ENCODE peak calls at places on chromosomes 7 and 10, in ten cellular contexts. A is SK-N-SH, G is astrocyte of the cerebellum, E is endothelial cell, S is tibial nerve, U is type B pancreatic cell, O is AG04450, X is Peyer's patch, N is AG10803, C is left ventricle myocardium inferior. B is an unnamed sample.

GRCh38 chr7:74284781-74285259 is 4.4 kb upstream of the CLIP2 start:
- DNase-seq in A (no peak), G (no peak), E (no peak), S (no peak), U (no peak), O (no peak), X (no peak), N (no peak), C (no peak), B (peak; percentile 47)

GRCh38 chr7:143407296-143408246 is 1.1 kb downstream of the EPHA1 start:
- DNase-seq in A (no peak), G (no peak), E (no peak), S (no peak), U (no peak), O (no peak), X (no peak), N (no peak), C (no peak), B (no peak)

GRCh38 chr10:71436268-71436922 is 39.7 kb downstream of the CDH23 start:
- DNase-seq in A (no peak), G (no peak), E (no peak), S (no peak), U (peak; percentile 45), O (no peak), X (no peak), N (no peak), C (no peak), B (no peak)

GRCh38 chr10:29254123-29255046 is 34.5 kb upstream of the LYZL1 start:
- DNase-seq in A (peak; percentile 81), G (no peak), E (no peak), S (no peak), U (no peak), O (no peak), X (no peak), N (no peak), C (no peak), B (no peak)

GRCh38 chr10:80413152-80413996 is 5.0 kb downstream of the PRXL2A start:
- DNase-seq in A (peak; percentile 55), G (no peak), E (no peak), S (no peak), U (no peak), O (no peak), X (no peak), N (no peak), C (no peak), B (peak; percentile 36)

GRCh38 chr10:71025535-71025934 is 137.2 kb upstream of the PCBD1 start:
- DNase-seq in A (no peak), G (no peak), E (no peak), S (no peak), U (no peak), O (no peak), X (no peak), N (no peak), C (no peak), B (no peak)

GRCh38 chr10:44926771-44927751 is 15.9 kb downstream of the TMEM72 start:
- DNase-seq in A (no peak), G (no peak), E (no peak), S (peak; percentile 61), U (peak; percentile 37), O (no peak), X (no peak), N (peak; percentile 10), C (no peak), B (peak; percentile 89)

GRCh38 chr7:22480523-22481075 is 19.4 kb downstream of the STEAP1B start:
- DNase-seq in A (peak; percentile 41), G (no peak), E (no peak), S (no peak), U (no peak), O (no peak), X (no peak), N (no peak), C (no peak), B (no peak)

GRCh38 chr7:77529279-77529678 is 7.8 kb upstream of the PTPN12 start:
- DNase-seq in A (no peak), G (no peak), E (no peak), S (no peak), U (no peak), O (no peak), X (no peak), N (no peak), C (no peak), B (no peak)

GRCh38 chr7:133053321-133053891 is 28.5 kb downstream of the CHCHD3 start:
- DNase-seq in A (no peak), G (peak; percentile 93), E (no peak), S (peak; percentile 27), U (no peak), O (peak; percentile 84), X (no peak), N (peak; percentile 94), C (no peak), B (peak; percentile 43)

GRCh38 chr10:89301721-89302445 is at the start of gene IFIT2:
- DNase-seq in A (no peak), G (peak; percentile 43), E (no peak), S (no peak), U (no peak), O (peak; percentile 42), X (peak; percentile 54), N (peak; percentile 79), C (peak; percentile 29), B (peak; percentile 51)

GRCh38 chr7:148588891-148589215 is 1.7 kb upstream of the C7orf33 start:
- DNase-seq in A (no peak), G (no peak), E (no peak), S (no peak), U (no peak), O (no peak), X (no peak), N (no peak), C (no peak), B (no peak)

GRCh38 chr7:117124585-117125220 is 171.4 kb downstream of the ST7 start:
- DNase-seq in A (peak; percentile 30), G (peak; percentile 82), E (no peak), S (peak; percentile 77), U (no peak), O (peak; percentile 64), X (peak; percentile 30), N (peak; percentile 91), C (peak; percentile 58), B (peak; percentile 89)

GRCh38 chr10:114102253-114102652 is 58.6 kb downstream of the ADRB1 start:
- DNase-seq in A (no peak), G (no peak), E (no peak), S (no peak), U (no peak), O (no peak), X (no peak), N (no peak), C (no peak), B (no peak)

DNA sequence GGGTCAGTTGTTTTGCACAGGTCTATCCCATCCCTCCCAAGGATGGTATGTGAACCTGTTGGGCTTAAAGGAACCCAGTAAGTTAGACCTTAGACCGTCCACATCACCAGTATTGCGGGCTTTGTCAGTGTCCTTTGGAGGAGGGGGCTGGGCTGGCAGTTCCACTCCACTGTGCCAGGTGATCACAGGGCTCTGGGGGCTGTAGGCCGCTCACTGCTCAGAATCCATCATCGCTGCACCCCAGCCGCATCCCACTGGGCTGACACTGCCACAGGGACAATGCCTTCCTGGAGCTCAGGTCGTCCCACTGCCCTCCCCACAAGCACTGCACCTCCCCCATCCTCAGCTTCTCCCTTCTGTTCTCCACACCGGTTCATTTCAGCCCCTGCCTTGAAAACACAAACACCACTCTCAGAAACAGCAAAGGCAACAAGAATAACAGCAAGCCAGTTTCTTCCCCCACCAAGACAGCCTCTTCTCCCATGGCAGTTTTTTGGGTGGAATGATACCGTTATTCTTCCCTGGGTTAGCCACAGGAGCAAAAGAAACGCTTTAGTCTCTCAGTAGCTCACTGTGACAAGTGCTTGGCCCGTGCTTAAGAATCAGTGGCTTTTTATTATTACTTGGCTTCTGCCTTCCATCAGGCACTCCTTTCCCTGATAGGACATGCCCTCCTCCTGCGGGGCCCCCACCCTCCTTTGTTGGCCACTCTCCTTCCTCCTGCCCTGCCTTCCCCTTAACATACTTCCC is 111.2 kb downstream of the GRK5 start:
- DNase-seq in A (no peak), G (no peak), E (no peak), S (no peak), U (no peak), O (no peak), X (no peak), N (no peak), C (no peak), B (no peak)
- TF ChIP-seq CTCF in A (no peak), G (no peak), E (no peak), S (no peak), U (no peak), O (no peak), X (no peak), N (no peak), C (no peak), B (no peak)

DNA sequence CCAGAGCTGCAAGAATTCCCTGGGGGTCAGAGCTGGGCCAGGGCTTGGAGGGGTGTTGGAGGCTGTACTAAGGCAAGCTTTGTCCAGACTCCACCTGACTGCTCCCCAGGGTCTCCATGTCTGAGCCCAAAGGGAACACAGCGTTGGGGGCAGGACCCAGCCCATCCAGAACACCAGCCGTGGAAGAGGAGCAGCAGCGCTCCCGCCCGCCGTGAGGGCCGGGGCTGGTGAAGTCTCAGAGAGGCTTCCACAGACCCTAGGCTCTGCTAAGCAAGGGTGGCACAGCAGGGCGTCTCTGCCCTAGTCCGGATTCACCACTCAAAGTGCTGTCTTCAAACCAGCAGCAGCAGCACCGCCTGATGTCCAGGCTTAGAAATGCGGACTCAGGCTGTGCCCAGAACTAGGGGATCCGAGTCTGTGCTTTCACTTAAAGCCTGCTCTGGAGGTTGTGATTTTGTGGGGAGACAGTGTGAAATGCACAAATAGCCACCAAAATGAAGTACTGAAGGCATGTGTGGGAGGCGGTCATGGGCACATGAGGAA is 16.7 kb upstream of the AQP1 start:
- DNase-seq in A (no peak), G (no peak), E (no peak), S (no peak), U (no peak), O (no peak), X (no peak), N (no peak), C (no peak), B (no peak)
- TF ChIP-seq CTCF in A (peak; percentile 21), G (peak; percentile 22), E (no peak), S (no peak), U (no peak), O (no peak), X (no peak), N (peak; percentile 26), C (no peak), B (no peak)

GRCh38 chr7:151167197-151167911 is at the start of gene GBX1:
- DNase-seq in A (peak; percentile 85), G (no peak), E (peak; percentile 59), S (no peak), U (peak; percentile 70), O (no peak), X (no peak), N (no peak), C (no peak), B (no peak)
- TF ChIP-seq CTCF in A (peak; percentile 3), G (peak; percentile 2), E (peak; percentile 33), S (no peak), U (peak; percentile 69), O (no peak), X (no peak), N (no peak), C (peak; percentile 44), B (no peak)

DNA sequence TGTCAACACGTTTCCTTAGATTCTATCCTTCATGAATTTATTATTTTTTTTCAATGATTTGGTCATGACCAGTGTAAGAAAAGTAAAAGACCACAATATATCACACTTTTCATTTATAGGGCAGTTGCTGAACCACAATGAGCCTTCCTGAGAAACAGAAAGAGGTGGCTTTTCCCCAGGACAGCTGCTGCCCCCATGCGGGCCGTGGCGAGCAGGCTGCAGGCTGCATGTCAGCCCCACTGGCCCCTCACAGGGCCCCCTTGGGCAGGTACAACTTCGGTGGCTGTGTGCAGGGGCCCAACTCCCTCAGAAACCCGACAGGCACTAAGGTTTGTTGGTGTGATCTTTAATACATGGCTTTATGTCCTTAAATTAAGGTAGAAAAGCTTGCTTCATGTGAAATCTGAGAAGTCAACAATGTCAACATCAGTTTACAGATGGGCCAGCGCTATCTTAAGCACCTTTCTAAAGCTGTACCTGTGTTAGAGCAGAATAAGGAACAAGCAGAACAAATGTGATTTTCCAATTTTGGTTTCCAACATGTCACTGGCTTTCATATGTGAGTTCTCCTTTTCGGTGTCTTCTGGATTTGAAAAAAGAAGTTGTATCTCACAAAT is 10.6 kb downstream of the BEND7 start:
- DNase-seq in A (no peak), G (no peak), E (peak; percentile 35), S (no peak), U (no peak), O (no peak), X (no peak), N (no peak), C (no peak), B (no peak)
- TF ChIP-seq CTCF in A (no peak), G (peak; percentile 61), E (no peak), S (no peak), U (peak; percentile 67), O (peak; percentile 60), X (no peak), N (no peak), C (peak; percentile 52), B (no peak)

B was measured in adrenal gland.